ENCODE peak calls at places on chromosomes 3 and 15, in five cellular contexts. O is dorsolateral prefrontal cortex; A is HT1080; U is progenitor cell of endocrine pancreas; C is activated CD8-positive, alpha-beta memory T cell treated with anti-CD3 and anti-CD28 coated beads, Interleukin-2, amount 50 U/mL, for 4 hours. T is an unnamed sample.

GRCh38 chr15:39030291-39031070 is 465.9 kb upstream of the RASGRP1 start:
- DNase-seq in O (no peak), A (peak; percentile 20), U (no peak), C (no peak), T (no peak)

GRCh38 chr3:189646902-189647542 is 15.8 kb downstream of the TP63 start:
- DNase-seq in O (no peak), A (no peak), U (no peak), C (no peak), T (no peak)

GRCh38 chr3:45387636-45388348 is 584 bp upstream of the LARS2 start:
- DNase-seq in O (no peak), A (no peak), U (no peak), C (no peak), T (no peak)

GRCh38 chr3:185724761-185725160 is 100.1 kb downstream of the IGF2BP2 start:
- DNase-seq in O (no peak), A (peak; percentile 37), U (no peak), C (no peak), T (no peak)

GRCh38 chr15:64072812-64073211 is 20.8 kb downstream of the CIAO2A start:
- DNase-seq in O (no peak), A (no peak), U (no peak), C (no peak), T (no peak)

GRCh38 chr3:11185564-11186317 is 31.4 kb downstream of the HRH1 start:
- DNase-seq in O (no peak), A (peak; percentile 92), U (no peak), C (no peak), T (no peak)

GRCh38 chr15:92616621-92617179 is 38.9 kb downstream of the FAM174B start:
- DNase-seq in O (no peak), A (no peak), U (no peak), C (no peak), T (no peak)

GRCh38 chr15:70857547-70858265 is 3.7 kb upstream of the LARP6 start:
- DNase-seq in O (no peak), A (no peak), U (no peak), C (no peak), T (no peak)

GRCh38 chr3:89527736-89528335 is 420.4 kb downstream of the EPHA3 start:
- DNase-seq in O (no peak), A (peak; percentile 3), U (no peak), C (no peak), T (no peak)

GRCh38 chr3:144818973-144819372 is 847.4 kb downstream of the DIPK2A start:
- DNase-seq in O (no peak), A (no peak), U (no peak), C (no peak), T (no peak)

GRCh38 chr3:179108091-179108490 is 36.5 kb upstream of the ZMAT3 start:
- DNase-seq in O (no peak), A (peak; percentile 88), U (no peak), C (no peak), T (no peak)

GRCh38 chr15:76391847-76392246 is 55.3 kb downstream of the ISL2 start:
- DNase-seq in O (no peak), A (peak; percentile 20), U (no peak), C (no peak), T (no peak)

GRCh38 chr15:80277147-80277546 is 25.1 kb upstream of the CTXND1 start:
- DNase-seq in O (no peak), A (no peak), U (no peak), C (no peak), T (no peak)

GRCh38 chr3:30908466-30909037 is 14.1 kb upstream of the GADL1 start:
- DNase-seq in O (no peak), A (no peak), U (no peak), C (no peak), T (no peak)

GRCh38 chr3:65402597-65402996 is 636.1 kb downstream of the MAGI1 start:
- DNase-seq in O (peak; percentile 50), A (peak; percentile 99), U (no peak), C (no peak), T (no peak)